ENCODE peak calls at places on chromosomes 6 and 20, in seven cellular contexts. One of them, this sample, is unnamed.

GRCh38 chr6:143405381-143406154 is 44.9 kb downstream of the ADAT2 start:
- DNase-seq in GM23248: peak
- DNase-seq in OCI-LY7: no peak
- DNase-seq in heart left ventricle: no peak
- DNase-seq in mammary epithelial cell: peak
- DNase-seq in A673: no peak
- DNase-seq in coronary artery: no peak
- DNase-seq in this sample: peak

GRCh38 chr6:134436281-134436815 is 118.4 kb upstream of the SGK1 start:
- DNase-seq in GM23248: peak
- DNase-seq in A673: peak
- DNase-seq in mammary epithelial cell: peak
- DNase-seq in coronary artery: no peak
- DNase-seq in heart left ventricle: peak
- DNase-seq in OCI-LY7: peak
- DNase-seq in this sample: peak

GRCh38 chr6:105509506-105510331 is 106.8 kb upstream of the PREP start:
- DNase-seq in OCI-LY7: peak
- DNase-seq in A673: peak
- DNase-seq in GM23248: no peak
- DNase-seq in heart left ventricle: peak
- DNase-seq in coronary artery: no peak
- DNase-seq in mammary epithelial cell: no peak
- DNase-seq in this sample: peak

GRCh38 chr6:145031001-145031400 is 704.3 kb downstream of the EPM2A start:
- DNase-seq in OCI-LY7: no peak
- DNase-seq in heart left ventricle: no peak
- DNase-seq in mammary epithelial cell: no peak
- DNase-seq in A673: peak
- DNase-seq in coronary artery: no peak
- DNase-seq in GM23248: peak
- DNase-seq in this sample: no peak

GRCh38 chr6:1821188-1822183 is 211.8 kb downstream of the FOXC1 start:
- DNase-seq in mammary epithelial cell: no peak
- DNase-seq in OCI-LY7: no peak
- DNase-seq in GM23248: peak
- DNase-seq in heart left ventricle: no peak
- DNase-seq in A673: peak
- DNase-seq in coronary artery: no peak
- DNase-seq in this sample: peak

GRCh38 chr6:110449545-110449903 is 26.9 kb downstream of the SLC22A16 start:
- DNase-seq in GM23248: no peak
- DNase-seq in mammary epithelial cell: no peak
- DNase-seq in OCI-LY7: no peak
- DNase-seq in heart left ventricle: no peak
- DNase-seq in coronary artery: no peak
- DNase-seq in A673: no peak
- DNase-seq in this sample: no peak

GRCh38 chr6:134196568-134197301 is 121.2 kb downstream of the SGK1 start:
- DNase-seq in heart left ventricle: no peak
- DNase-seq in coronary artery: no peak
- DNase-seq in A673: no peak
- DNase-seq in mammary epithelial cell: no peak
- DNase-seq in GM23248: no peak
- DNase-seq in OCI-LY7: no peak
- DNase-seq in this sample: no peak

GRCh38 chr6:148608211-148608951 is 138.4 kb upstream of the UST start:
- DNase-seq in coronary artery: no peak
- DNase-seq in GM23248: peak
- DNase-seq in A673: no peak
- DNase-seq in OCI-LY7: peak
- DNase-seq in heart left ventricle: no peak
- DNase-seq in mammary epithelial cell: peak
- DNase-seq in this sample: no peak

GRCh38 chr6:137867685-137868509 is 838 bp downstream of the TNFAIP3 start:
- DNase-seq in GM23248: peak
- DNase-seq in coronary artery: no peak
- DNase-seq in mammary epithelial cell: peak
- DNase-seq in OCI-LY7: peak
- DNase-seq in heart left ventricle: peak
- DNase-seq in A673: no peak
- DNase-seq in this sample: no peak

DNA sequence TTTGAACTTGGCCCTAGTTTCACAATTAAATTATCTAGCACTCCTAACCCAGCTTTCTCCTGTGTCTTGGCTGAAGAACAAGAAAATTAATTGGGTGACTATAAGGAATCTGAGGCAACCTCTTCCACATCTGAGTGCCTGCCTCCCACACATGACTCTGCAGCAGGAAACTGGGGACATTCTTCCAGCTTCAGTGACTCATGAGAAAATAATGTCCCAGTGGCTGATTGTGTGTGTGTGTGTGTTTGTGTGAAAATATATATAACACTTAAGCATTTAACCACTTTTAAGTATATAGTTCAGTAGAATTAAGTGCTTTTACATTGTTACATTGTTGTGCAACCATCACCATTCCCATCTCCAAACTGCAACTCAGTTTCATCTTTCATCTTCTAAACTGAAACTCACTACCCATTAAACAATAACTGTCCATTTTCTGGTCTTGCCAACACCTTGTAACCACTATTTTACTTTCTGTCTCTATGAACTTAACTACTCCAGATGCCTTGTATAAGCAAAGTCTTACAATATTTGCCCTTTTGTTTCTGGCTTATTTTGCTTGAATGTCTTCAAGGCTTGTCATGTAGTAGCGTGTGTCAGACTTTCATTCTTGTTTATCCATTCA is 8.7 kb downstream of the TRIM38 start:
- DNase-seq in OCI-LY7: no peak
- DNase-seq in GM23248: peak
- DNase-seq in coronary artery: no peak
- DNase-seq in mammary epithelial cell: peak
- DNase-seq in heart left ventricle: peak
- DNase-seq in A673: peak
- DNase-seq in this sample: peak
- H3K27ac ChIP-seq in OCI-LY7: no peak
- H3K27ac ChIP-seq in GM23248: peak
- H3K27ac ChIP-seq in coronary artery: peak
- H3K27ac ChIP-seq in mammary epithelial cell: peak
- H3K27ac ChIP-seq in heart left ventricle: peak
- H3K27ac ChIP-seq in A673: peak
- H3K27ac ChIP-seq in this sample: peak

GRCh38 chr20:43231829-43232228 is 42.1 kb upstream of the PTPRT start:
- DNase-seq in heart left ventricle: no peak
- DNase-seq in mammary epithelial cell: no peak
- DNase-seq in coronary artery: no peak
- DNase-seq in A673: no peak
- DNase-seq in GM23248: no peak
- DNase-seq in OCI-LY7: no peak
- DNase-seq in this sample: no peak
- H3K27ac ChIP-seq in heart left ventricle: no peak
- H3K27ac ChIP-seq in mammary epithelial cell: no peak
- H3K27ac ChIP-seq in coronary artery: no peak
- H3K27ac ChIP-seq in A673: no peak
- H3K27ac ChIP-seq in GM23248: no peak
- H3K27ac ChIP-seq in OCI-LY7: no peak
- H3K27ac ChIP-seq in this sample: no peak

DNA sequence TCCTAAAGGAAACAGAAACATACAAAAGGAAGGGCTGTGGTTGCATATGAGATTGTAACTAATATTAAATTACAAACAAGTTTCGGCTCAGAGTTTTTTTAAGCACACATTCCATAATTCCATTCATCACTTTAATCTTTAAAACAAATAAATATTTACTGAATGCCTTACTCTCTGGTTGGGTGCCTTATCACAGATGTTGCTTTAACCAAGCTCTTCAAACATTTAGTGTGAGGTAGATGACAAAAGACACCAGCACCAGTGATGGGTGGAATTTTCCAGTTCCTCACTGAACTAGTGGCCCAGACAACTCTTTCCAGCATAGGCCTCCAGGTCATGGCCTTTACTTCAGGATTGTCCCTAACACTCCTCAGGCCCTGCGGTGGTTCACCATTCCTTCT is 58.7 kb downstream of the ARHGAP18 start:
- DNase-seq in GM23248: no peak
- DNase-seq in mammary epithelial cell: no peak
- DNase-seq in coronary artery: no peak
- DNase-seq in OCI-LY7: no peak
- DNase-seq in heart left ventricle: no peak
- DNase-seq in A673: no peak
- DNase-seq in this sample: no peak
- H3K27ac ChIP-seq in GM23248: no peak
- H3K27ac ChIP-seq in mammary epithelial cell: no peak
- H3K27ac ChIP-seq in coronary artery: no peak
- H3K27ac ChIP-seq in OCI-LY7: no peak
- H3K27ac ChIP-seq in heart left ventricle: no peak
- H3K27ac ChIP-seq in A673: no peak
- H3K27ac ChIP-seq in this sample: no peak

GRCh38 chr6:7051780-7052440 is 55.9 kb upstream of the RREB1 start:
- DNase-seq in A673: peak
- DNase-seq in coronary artery: no peak
- DNase-seq in heart left ventricle: peak
- DNase-seq in mammary epithelial cell: no peak
- DNase-seq in GM23248: peak
- DNase-seq in OCI-LY7: no peak
- DNase-seq in this sample: peak
- H3K27ac ChIP-seq in A673: peak
- H3K27ac ChIP-seq in coronary artery: peak
- H3K27ac ChIP-seq in heart left ventricle: peak
- H3K27ac ChIP-seq in mammary epithelial cell: no peak
- H3K27ac ChIP-seq in GM23248: no peak
- H3K27ac ChIP-seq in OCI-LY7: no peak
- H3K27ac ChIP-seq in this sample: peak

GRCh38 chr6:139753198-139753861 is 378.9 kb upstream of the CITED2 start:
- DNase-seq in A673: no peak
- DNase-seq in mammary epithelial cell: no peak
- DNase-seq in GM23248: peak
- DNase-seq in OCI-LY7: no peak
- DNase-seq in heart left ventricle: no peak
- DNase-seq in coronary artery: no peak
- DNase-seq in this sample: peak
- H3K27ac ChIP-seq in A673: no peak
- H3K27ac ChIP-seq in mammary epithelial cell: no peak
- H3K27ac ChIP-seq in GM23248: peak
- H3K27ac ChIP-seq in OCI-LY7: no peak
- H3K27ac ChIP-seq in heart left ventricle: no peak
- H3K27ac ChIP-seq in coronary artery: peak
- H3K27ac ChIP-seq in this sample: peak

GRCh38 chr20:63534831-63535651 is 2.1 kb downstream of the PTK6 start:
- DNase-seq in heart left ventricle: peak
- DNase-seq in GM23248: peak
- DNase-seq in coronary artery: no peak
- DNase-seq in OCI-LY7: no peak
- DNase-seq in A673: peak
- DNase-seq in mammary epithelial cell: no peak
- DNase-seq in this sample: no peak
- H3K27ac ChIP-seq in heart left ventricle: no peak
- H3K27ac ChIP-seq in GM23248: no peak
- H3K27ac ChIP-seq in coronary artery: no peak
- H3K27ac ChIP-seq in OCI-LY7: no peak
- H3K27ac ChIP-seq in A673: no peak
- H3K27ac ChIP-seq in mammary epithelial cell: no peak
- H3K27ac ChIP-seq in this sample: no peak

GRCh38 chr6:126040394-126040793 is 54.1 kb downstream of the TRMT11 start:
- DNase-seq in coronary artery: no peak
- DNase-seq in heart left ventricle: no peak
- DNase-seq in OCI-LY7: no peak
- DNase-seq in A673: no peak
- DNase-seq in GM23248: no peak
- DNase-seq in mammary epithelial cell: no peak
- DNase-seq in this sample: no peak
- H3K27ac ChIP-seq in coronary artery: peak
- H3K27ac ChIP-seq in heart left ventricle: peak
- H3K27ac ChIP-seq in OCI-LY7: no peak
- H3K27ac ChIP-seq in A673: no peak
- H3K27ac ChIP-seq in GM23248: peak
- H3K27ac ChIP-seq in mammary epithelial cell: no peak
- H3K27ac ChIP-seq in this sample: peak

This sample was measured in brain microvascular endothelial cell.